ENCODE peak calls at places on chromosome 4, in seven cellular contexts. F is IMR-90, M is BJ, W is fibroblast of the aortic adventitia, A is transverse colon, O is choroid plexus epithelial cell, H is breast epithelium. G is an unnamed sample.

GRCh38 chr4:173493041-173493440 is 37.0 kb downstream of the HAND2 start:
- DNase-seq in F (no peak), M (no peak), W (no peak), O (no peak), H (no peak), A (no peak), G (no peak)

GRCh38 chr4:80165855-80166254 is 31.4 kb upstream of the PRDM8 start:
- DNase-seq in A (no peak), W (no peak), F (no peak), O (no peak), H (no peak), M (no peak), G (no peak)

GRCh38 chr4:77036206-77036605 is 39.6 kb downstream of the CCNI start:
- DNase-seq in O (peak), H (no peak), F (peak), W (peak), A (no peak), M (peak), G (peak)

GRCh38 chr4:139015948-139016451 is 419 bp downstream of the NOCT start:
- DNase-seq in W (peak), M (no peak), H (no peak), O (peak), A (peak), F (peak), G (no peak)

GRCh38 chr4:89939994-89940393 is 45.3 kb downstream of the MMRN1 start:
- DNase-seq in O (peak), H (no peak), W (no peak), F (no peak), M (no peak), A (no peak), G (no peak)

GRCh38 chr4:78688385-78688784 is 87.8 kb upstream of the BMP2K start:
- DNase-seq in O (peak), F (no peak), M (no peak), W (no peak), A (no peak), H (no peak), G (no peak)

GRCh38 chr4:119097282-119097900 is 38.2 kb upstream of the MYOZ2 start:
- DNase-seq in W (no peak), H (no peak), M (no peak), F (no peak), O (no peak), A (no peak), G (no peak)

GRCh38 chr4:108384544-108384943 is 215.8 kb upstream of the LEF1 start:
- DNase-seq in M (no peak), W (no peak), O (no peak), F (no peak), A (no peak), H (no peak), G (no peak)

GRCh38 chr4:89549907-89550306 is 242.3 kb upstream of the GPRIN3 start:
- DNase-seq in A (no peak), F (peak), H (no peak), O (peak), W (peak), M (peak), G (peak)

GRCh38 chr4:123930971-123931370 is 534.4 kb downstream of the SPRY1 start:
- DNase-seq in M (no peak), O (peak), F (peak), A (no peak), H (no peak), W (peak), G (no peak)

GRCh38 chr4:650951-651883 is 22.9 kb downstream of the ATP5ME start:
- DNase-seq in F (no peak), A (no peak), H (no peak), W (no peak), M (no peak), O (no peak), G (no peak)

GRCh38 chr4:89906787-89907521 is 12.3 kb downstream of the MMRN1 start:
- DNase-seq in A (no peak), O (no peak), H (no peak), M (no peak), F (no peak), W (no peak), G (no peak)

GRCh38 chr4:80036949-80037348 is 36.1 kb downstream of the ANTXR2 start:
- DNase-seq in F (peak), O (peak), A (no peak), H (no peak), M (peak), W (peak), G (peak)

GRCh38 chr4:105895609-105896460 is 564 bp downstream of the NPNT start:
- DNase-seq in M (no peak), O (no peak), H (peak), F (no peak), A (peak), W (no peak), G (no peak)

GRCh38 chr4:145034727-145035211 is 63.2 kb downstream of the ANAPC10 start:
- DNase-seq in A (no peak), F (peak), M (no peak), H (no peak), O (peak), W (peak), G (peak)

GRCh38 chr4:74097631-74098550 is 1.1 kb downstream of the CXCL2 start:
- DNase-seq in M (no peak), A (peak), H (no peak), F (no peak), O (peak), W (peak), G (no peak)

GRCh38 chr4:115113382-115114106 is at the start of gene NDST4:
- DNase-seq in H (no peak), W (no peak), F (no peak), A (no peak), O (peak), M (no peak), G (no peak)

GRCh38 chr4:183099537-183100297 is 660 bp downstream of the WWC2 start:
- DNase-seq in O (peak), A (no peak), M (no peak), F (no peak), H (no peak), W (no peak), G (no peak)

GRCh38 chr4:62028758-62029157 is 828.6 kb downstream of the ADGRL3 start:
- DNase-seq in F (no peak), W (no peak), O (no peak), M (no peak), H (no peak), A (no peak), G (no peak)

GRCh38 chr4:80446664-80447063 is 111.1 kb downstream of the CFAP299 start:
- DNase-seq in F (peak), W (peak), A (no peak), H (no peak), M (peak), O (no peak), G (no peak)

GRCh38 chr4:7917669-7918068 is 22.0 kb downstream of the AFAP1 start:
- DNase-seq in H (no peak), M (no peak), W (no peak), A (no peak), F (no peak), O (no peak), G (no peak)

GRCh38 chr4:153273736-153274135 is 69.5 kb downstream of the TRIM2 start:
- DNase-seq in M (no peak), O (no peak), F (no peak), A (no peak), H (no peak), W (no peak), G (no peak)

GRCh38 chr4:89753601-89754066 is 83.3 kb downstream of the SNCA start:
- DNase-seq in A (no peak), O (peak), M (peak), F (peak), H (no peak), W (peak), G (peak)

GRCh38 chr4:36207808-36208207 is 36.5 kb downstream of the ARAP2 start:
- DNase-seq in O (no peak), M (no peak), W (no peak), A (no peak), F (no peak), H (no peak), G (no peak)

GRCh38 chr4:71195932-71196331 is 142.9 kb upstream of the SLC4A4 start:
- DNase-seq in O (peak), M (peak), F (peak), W (peak), A (no peak), H (no peak), G (peak)

GRCh38 chr4:120731561-120731960 is 191.0 kb downstream of the PRDM5 start:
- DNase-seq in H (no peak), M (no peak), W (peak), F (peak), A (no peak), O (no peak), G (no peak)

GRCh38 chr4:100778431-100778830 is 260.6 kb upstream of the EMCN start:
- DNase-seq in H (no peak), F (no peak), A (no peak), M (no peak), W (peak), O (no peak), G (no peak)

GRCh38 chr4:86129546-86129945 is 230.3 kb downstream of the MAPK10 start:
- DNase-seq in O (no peak), A (no peak), F (no peak), H (no peak), M (no peak), W (no peak), G (no peak)

GRCh38 chr4:151407466-151408379 is 1.3 kb upstream of the FHIP1A start:
- DNase-seq in M (no peak), A (peak), O (no peak), H (peak), W (no peak), F (no peak), G (no peak)

GRCh38 chr4:173346074-173346473 is 11.9 kb upstream of the HMGB2 start:
- DNase-seq in H (no peak), A (no peak), M (peak), F (peak), W (peak), O (peak), G (no peak)

GRCh38 chr4:28092610-28093009 is 1232.0 kb downstream of the STIM2 start:
- DNase-seq in M (no peak), O (no peak), H (no peak), W (no peak), F (no peak), A (no peak), G (no peak)

DNA sequence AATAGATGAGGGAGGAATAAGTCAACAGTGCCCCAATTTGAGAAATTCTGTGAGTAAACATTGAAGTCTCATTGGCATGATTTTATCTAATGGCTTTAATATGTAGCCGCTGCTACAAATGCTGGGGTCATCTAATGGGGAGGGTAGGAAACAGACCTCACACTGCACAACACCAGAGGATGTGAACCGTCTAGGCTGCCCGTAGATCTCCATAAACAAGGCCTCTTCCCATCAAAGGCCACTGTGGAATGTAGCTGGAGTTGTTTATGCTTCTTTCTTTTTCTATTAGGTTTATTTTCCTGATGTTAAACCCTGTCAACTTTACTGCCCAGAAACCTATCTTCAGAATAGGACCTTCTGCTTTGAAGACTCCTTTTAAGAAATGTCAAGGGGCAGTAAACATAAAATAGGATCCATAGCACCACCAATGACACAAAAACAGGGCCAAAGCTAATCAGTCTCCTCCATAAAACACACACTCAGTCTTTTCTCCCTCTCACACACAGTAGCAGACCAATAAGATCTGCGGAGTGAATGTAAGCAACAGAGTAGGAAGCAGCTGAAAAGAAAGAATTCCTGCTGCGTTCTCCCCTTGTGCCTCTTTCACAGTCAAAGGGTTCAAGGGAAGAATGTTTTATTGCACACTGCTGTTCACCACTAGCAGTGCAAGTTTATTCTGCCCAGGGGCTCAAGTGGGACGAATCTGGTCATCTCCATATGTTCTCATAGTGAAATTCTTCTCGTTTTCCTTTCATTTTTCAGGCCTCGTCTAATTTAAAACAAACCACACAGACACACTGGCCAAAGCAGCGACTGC is 72.2 kb downstream of the MAML3 start:
- DNase-seq in M (no peak), W (no peak), O (peak), A (no peak), H (no peak), F (no peak), G (no peak)
- H3K4me3 ChIP-seq in M (no peak), W (no peak), O (no peak), A (no peak), H (no peak), F (no peak), G (no peak)

GRCh38 chr4:156638332-156638731 is 333.3 kb downstream of the PDGFC start:
- DNase-seq in O (peak), H (no peak), A (no peak), W (peak), M (no peak), F (peak), G (no peak)
- H3K4me3 ChIP-seq in O (no peak), H (no peak), A (no peak), W (no peak), M (no peak), F (no peak), G (no peak)

GRCh38 chr4:98516441-98517323 is 141.7 kb downstream of the TSPAN5 start:
- DNase-seq in M (no peak), H (no peak), A (no peak), O (peak), W (no peak), F (peak), G (no peak)
- H3K4me3 ChIP-seq in M (no peak), H (no peak), A (no peak), O (no peak), W (peak), F (no peak), G (no peak)

GRCh38 chr4:3286335-3287175 is 6.3 kb upstream of the RGS12 start:
- DNase-seq in M (no peak), A (no peak), O (no peak), F (no peak), H (peak), W (no peak), G (no peak)

GRCh38 chr4:3287271-3287971 is 5.4 kb upstream of the RGS12 start:
- DNase-seq in F (no peak), M (no peak), O (no peak), A (no peak), H (peak), W (no peak), G (no peak)

GRCh38 chr4:3283916-3284315 is 8.9 kb upstream of the RGS12 start:
- DNase-seq in A (no peak), O (no peak), F (no peak), M (no peak), H (peak), W (no peak), G (no peak)

GRCh38 chr4:3284734-3285557 is 7.9 kb upstream of the RGS12 start:
- DNase-seq in H (peak), O (no peak), W (no peak), M (no peak), A (no peak), F (no peak), G (no peak)

DNA sequence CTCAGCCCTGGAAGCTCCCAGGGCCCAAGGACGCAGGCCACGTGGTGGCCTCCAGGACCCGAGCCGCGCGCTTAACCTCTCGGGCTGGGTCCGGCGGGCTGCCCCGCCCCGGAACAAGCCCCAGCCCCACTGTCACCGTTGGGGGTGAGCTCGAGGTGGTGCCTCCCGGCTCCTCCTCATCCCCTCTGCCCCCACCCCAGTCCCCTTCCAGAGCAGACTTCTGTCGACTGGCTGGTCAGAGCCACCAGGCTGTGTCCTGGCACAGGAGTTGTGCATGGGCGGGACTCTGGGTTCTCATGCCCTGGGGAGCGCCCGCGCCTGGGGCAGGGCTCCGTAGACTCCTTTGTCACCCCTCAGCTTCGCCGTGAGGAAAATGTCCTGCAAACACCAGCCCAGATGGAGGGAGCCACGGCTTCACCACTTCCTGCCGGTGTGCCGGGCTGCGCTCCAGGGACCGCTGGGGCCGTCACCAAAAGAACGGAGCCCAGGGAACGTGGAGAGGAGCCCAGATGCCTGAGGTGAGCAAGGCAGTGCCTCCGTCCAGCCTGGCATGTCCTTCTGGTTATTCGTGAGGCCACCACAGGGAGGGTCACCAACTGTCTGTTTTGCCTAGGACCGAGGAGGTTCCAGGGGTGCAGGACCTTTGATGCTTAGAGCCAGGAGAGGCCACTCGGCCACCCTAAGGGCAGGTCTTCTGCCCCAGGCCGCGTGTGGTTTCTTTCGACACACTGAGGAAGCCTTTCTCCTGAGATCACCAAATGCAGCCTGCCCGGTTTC is 7.1 kb upstream of the RGS12 start:
- DNase-seq in O (peak), A (peak), F (peak), W (peak), H (peak), M (peak), G (no peak)
- H3K4me3 ChIP-seq in O (no peak), A (no peak), F (no peak), W (no peak), H (peak), M (no peak), G (no peak)

DNA sequence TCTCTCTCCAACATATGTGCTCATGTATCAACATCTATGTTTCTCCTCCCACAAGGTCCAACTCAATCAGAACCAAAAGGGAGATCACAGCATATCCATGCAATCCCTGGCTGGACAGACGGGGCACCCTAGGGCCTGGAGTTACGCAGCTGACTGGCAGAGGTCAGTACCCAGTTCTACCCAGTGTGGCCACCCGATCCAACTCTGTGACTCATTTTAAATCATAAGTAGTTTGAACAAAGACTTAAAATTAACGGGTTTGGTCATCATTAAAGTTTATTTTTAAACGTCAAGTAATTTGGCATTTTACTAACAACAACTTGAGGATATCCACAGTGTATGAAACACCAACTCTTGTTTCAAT is 59.5 kb downstream of the APBB2 start:
- DNase-seq in F (no peak), O (no peak), M (no peak), H (no peak), A (no peak), W (no peak), G (no peak)
- H3K4me3 ChIP-seq in F (no peak), O (no peak), M (no peak), H (no peak), A (no peak), W (no peak), G (no peak)

G was measured in AG04450.